ENCODE peak calls at places on chromosomes 13 and 19, in five cellular contexts. K, B, E, V and N are unnamed samples.

GRCh38 chr13:49495783-49496762 is at the start of gene PHF11:
- DNase-seq in K (peak; percentile 76), B (peak; percentile 81), E (peak; percentile 76), V (peak; percentile 75), N (peak; percentile 45)

GRCh38 chr19:49064029-49064629 is 489 bp downstream of the NTF4 start:
- DNase-seq in K (no peak), B (no peak), E (no peak), V (no peak), N (no peak)

GRCh38 chr13:25085125-25085742 is 10.7 kb upstream of the PABPC3 start:
- DNase-seq in K (peak; percentile 26), B (no peak), E (no peak), V (peak; percentile 38), N (no peak)

GRCh38 chr13:45015300-45015699 is 26.0 kb downstream of the GPALPP1 start:
- DNase-seq in K (peak; percentile 73), B (no peak), E (no peak), V (no peak), N (no peak)

GRCh38 chr19:876780-877314 is 16.1 kb downstream of the MED16 start:
- DNase-seq in K (no peak), B (no peak), E (no peak), V (no peak), N (no peak)

GRCh38 chr13:79830426-79830825 is 349.5 kb downstream of the NDFIP2 start:
- DNase-seq in K (no peak), B (no peak), E (no peak), V (no peak), N (no peak)

GRCh38 chr19:19140476-19140875 is 2.2 kb upstream of the TMEM161A start:
- DNase-seq in K (peak; percentile 19), B (no peak), E (no peak), V (no peak), N (no peak)

GRCh38 chr13:20161275-20161950 is 561 bp upstream of the GJA3 start:
- DNase-seq in K (no peak), B (no peak), E (no peak), V (no peak), N (no peak)

GRCh38 chr19:41089955-41090354 is 1.7 kb downstream of the CYP2A13 start:
- DNase-seq in K (no peak), B (no peak), E (no peak), V (no peak), N (no peak)

GRCh38 chr19:1730157-1730556 is 23.1 kb upstream of the ONECUT3 start:
- DNase-seq in K (no peak), B (no peak), E (no peak), V (no peak), N (no peak)

GRCh38 chr13:46126074-46126473 is 21.2 kb upstream of the CPB2 start:
- DNase-seq in K (no peak), B (no peak), E (no peak), V (no peak), N (no peak)

GRCh38 chr19:30878456-30878855 is 470.8 kb downstream of the TSHZ3 start:
- DNase-seq in K (no peak), B (no peak), E (no peak), V (no peak), N (no peak)

GRCh38 chr13:43196171-43196611 is 172.8 kb downstream of the DNAJC15 start:
- DNase-seq in K (peak; percentile 8), B (peak; percentile 41), E (no peak), V (peak; percentile 53), N (no peak)

GRCh38 chr19:4455742-4456565 is 1.6 kb downstream of the UBXN6 start:
- DNase-seq in K (peak; percentile 84), B (peak; percentile 78), E (no peak), V (peak; percentile 78), N (no peak)

GRCh38 chr19:9936151-9937000 is at the start of gene OLFM2:
- DNase-seq in K (no peak), B (peak; percentile 34), E (no peak), V (no peak), N (no peak)

GRCh38 chr19:10317045-10317856 is 1.4 kb upstream of the FDX2 start:
- DNase-seq in K (no peak), B (no peak), E (no peak), V (no peak), N (no peak)

GRCh38 chr13:32087955-32088747 is 56.6 kb downstream of the FRY start:
- DNase-seq in K (peak; percentile 75), B (no peak), E (no peak), V (peak; percentile 14), N (no peak)

GRCh38 chr13:78700121-78700910 is 41.4 kb upstream of the OBI1 start:
- DNase-seq in K (peak; percentile 31), B (no peak), E (no peak), V (peak; percentile 84), N (no peak)

GRCh38 chr13:27638521-27638920 is 16.8 kb downstream of the POLR1D start:
- DNase-seq in K (peak; percentile 57), B (no peak), E (no peak), V (peak; percentile 43), N (no peak)

GRCh38 chr19:21434967-21435544 is 38.1 kb downstream of the ZNF493 start:
- DNase-seq in K (no peak), B (no peak), E (no peak), V (no peak), N (no peak)

GRCh38 chr13:113023217-113023597 is 54.2 kb downstream of the MCF2L start:
- DNase-seq in K (no peak), B (peak; percentile 36), E (no peak), V (no peak), N (no peak)

GRCh38 chr19:35741216-35741541 is 1.1 kb downstream of the IGFLR1 start:
- DNase-seq in K (no peak), B (no peak), E (no peak), V (no peak), N (no peak)

GRCh38 chr19:46745521-46746280 is at the start of gene FKRP:
- DNase-seq in K (no peak), B (peak; percentile 48), E (no peak), V (no peak), N (no peak)

DNA sequence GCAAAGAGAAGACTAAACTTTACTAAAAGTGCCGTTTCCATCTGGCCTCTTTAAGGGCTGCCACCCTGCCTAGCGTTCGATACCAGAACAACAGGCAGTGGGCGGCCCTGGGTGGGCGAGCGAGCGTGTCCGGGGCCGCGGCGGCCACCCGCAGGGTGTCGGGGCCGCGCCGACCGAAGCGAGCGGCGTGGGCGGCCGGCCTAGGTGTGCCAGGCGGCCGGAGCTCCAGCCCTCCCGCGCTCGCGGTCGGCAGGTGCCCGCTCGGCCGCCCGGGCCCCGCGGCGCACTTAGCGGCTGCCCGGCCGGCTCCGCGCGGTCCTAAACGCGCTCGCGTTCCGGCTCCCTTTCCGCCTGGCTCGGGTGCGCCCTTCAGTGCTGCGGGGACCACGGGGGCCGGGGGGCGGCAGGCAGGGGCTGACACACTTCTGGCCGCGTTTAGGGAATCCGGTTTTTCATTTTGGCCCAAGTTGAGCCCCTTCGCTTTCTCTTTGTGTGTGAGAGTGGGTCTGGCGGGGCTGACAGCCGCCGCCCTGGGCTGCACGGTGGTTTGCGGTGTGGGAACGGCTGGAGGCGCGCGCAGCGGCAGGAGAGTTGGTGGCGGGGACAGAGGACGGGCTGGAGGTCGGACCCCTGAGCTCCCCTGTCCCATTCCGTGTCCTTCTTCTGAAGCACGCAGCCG is 2.9 kb downstream of the FGF9 start:
- DNase-seq in K (peak; percentile 36), B (peak; percentile 46), E (no peak), V (peak; percentile 31), N (no peak)
- TF ChIP-seq CTCF in K (no peak), B (peak; percentile 42), E (no peak), V (no peak), N (no peak)

DNA sequence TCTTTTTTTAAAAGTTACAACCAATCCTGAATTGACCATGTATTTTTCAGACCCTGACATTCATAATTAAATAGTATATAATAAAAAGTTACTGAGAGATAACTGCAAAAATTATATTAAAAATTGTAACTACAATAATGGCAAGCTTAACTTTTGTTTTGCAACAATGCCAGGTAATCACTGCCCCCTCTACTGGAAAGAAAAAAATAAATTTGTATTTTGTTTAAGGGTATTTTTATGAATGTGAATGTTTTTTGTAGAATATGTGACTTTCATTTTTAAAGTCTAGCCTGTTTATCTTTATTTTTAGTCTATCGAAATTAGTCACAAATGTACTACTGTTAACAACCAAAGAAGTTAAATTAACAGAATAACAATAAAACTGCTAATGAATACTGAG is 21.7 kb downstream of the MRPS31 start:
- DNase-seq in K (no peak), B (no peak), E (no peak), V (no peak), N (no peak)
- TF ChIP-seq CTCF in K (peak; percentile 10), B (peak; percentile 21), E (no peak), V (peak; percentile 21), N (no peak)

DNA sequence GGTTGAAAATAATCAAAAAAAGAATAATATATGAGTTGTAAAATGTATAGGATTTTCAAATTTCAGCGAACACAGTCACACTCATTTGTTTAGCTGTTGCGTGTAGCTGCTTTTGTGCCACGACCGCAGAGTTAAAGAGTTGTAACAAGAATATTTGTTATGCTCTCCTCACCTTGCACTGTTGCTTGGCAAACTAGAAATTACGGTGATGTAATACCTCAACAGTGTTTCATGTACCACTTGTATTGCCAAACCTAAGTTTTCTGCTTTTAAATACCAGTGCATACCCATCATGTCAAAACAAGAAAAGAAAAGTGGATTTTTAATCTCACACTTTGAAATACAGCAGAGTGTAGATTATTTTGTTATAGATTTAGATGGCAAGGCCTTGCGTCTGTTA is 201.1 kb downstream of the NBEA start:
- DNase-seq in K (no peak), B (no peak), E (no peak), V (peak; percentile 24), N (no peak)
- TF ChIP-seq CTCF in K (no peak), B (no peak), E (no peak), V (no peak), N (no peak)

GRCh38 chr13:110615005-110615321 is 382 bp upstream of the NAXD start:
- DNase-seq in K (no peak), B (no peak), E (no peak), V (no peak), N (no peak)
- TF ChIP-seq CTCF in K (no peak), B (no peak), E (no peak), V (no peak), N (no peak)

DNA sequence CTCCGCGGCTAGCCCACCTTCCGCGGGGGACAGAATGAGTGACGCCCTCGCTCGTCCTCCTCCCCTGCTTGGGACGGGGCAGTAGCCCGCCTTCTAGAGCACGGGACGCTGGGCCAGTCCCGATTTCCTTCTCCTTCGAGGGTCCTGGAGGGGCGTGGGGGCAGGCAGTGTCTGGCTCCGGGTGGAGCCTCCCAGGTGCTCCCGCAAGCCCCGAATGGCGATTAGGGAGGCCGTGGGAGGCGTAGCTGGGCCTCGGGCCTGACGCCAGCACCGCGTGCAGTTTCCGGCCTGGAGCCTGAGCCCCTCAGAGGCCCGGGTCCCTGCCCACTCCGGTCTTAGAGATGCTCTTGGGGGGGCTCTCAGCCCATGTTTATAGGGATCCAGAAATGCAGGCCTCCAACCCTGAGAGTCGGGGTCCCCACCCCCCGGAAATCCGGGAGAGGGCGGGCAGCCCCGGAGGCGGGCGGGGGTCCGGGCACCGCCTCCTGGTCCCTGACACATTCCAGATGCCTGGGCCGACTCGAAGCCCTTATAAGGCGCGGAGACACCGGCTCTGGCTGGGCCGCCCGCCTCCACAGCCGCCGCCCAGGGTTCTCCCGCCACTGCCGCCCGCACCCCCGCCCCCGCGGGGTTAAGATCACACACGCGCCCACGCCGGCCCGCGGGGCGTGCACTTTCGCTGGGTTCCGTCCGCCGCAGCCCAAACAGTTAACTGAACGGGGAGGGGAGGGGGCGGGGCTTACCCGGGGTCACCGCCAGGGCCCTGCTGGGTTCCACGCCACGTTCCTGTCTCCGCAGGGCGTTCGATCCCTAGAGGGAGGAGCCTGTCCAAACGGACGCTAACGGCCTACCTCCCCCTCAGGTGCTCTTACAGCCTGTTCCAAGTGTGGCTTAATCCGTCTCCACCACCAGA is 1.5 kb downstream of the MYADM start:
- DNase-seq in K (peak; percentile 84), B (peak; percentile 92), E (peak; percentile 69), V (peak; percentile 88), N (peak; percentile 74)
- TF ChIP-seq CTCF in K (peak; percentile 14), B (peak; percentile 59), E (peak; percentile 61), V (peak; percentile 24), N (no peak)